ENCODE peak calls at places on chromosomes 11 and 22, in seven cellular contexts. U is IMR-90, S is trophoblast cell, E is mesendoderm, M is H9, R is mesenchymal stem cell, C is neuronal stem cell. G is an unnamed sample.
A peak's percentile ranks its signal among the peaks of the same experiment; 100 is the strongest.

GRCh38 chr11:107623183-107623582 is 32.2 kb downstream of the ELMOD1 start:
- DNase-seq in C (no peak), U (no peak), S (no peak), M (no peak), E (no peak), R (no peak), G (no peak)

GRCh38 chr11:1205121-1205986 is 17.5 kb upstream of the MUC5B start:
- DNase-seq in S (no peak), U (no peak), C (no peak), R (no peak), M (peak; percentile 23), E (no peak), G (no peak)

GRCh38 chr11:995752-996420 is 40.6 kb downstream of the MUC6 start:
- DNase-seq in S (no peak), C (peak; percentile 48), U (no peak), R (peak; percentile 9), M (no peak), E (no peak), G (no peak)

GRCh38 chr22:23079814-23080521 is 9.6 kb downstream of the GNAZ start:
- DNase-seq in C (no peak), S (no peak), R (no peak), M (no peak), U (no peak), E (no peak), G (no peak)

GRCh38 chr11:119374632-119375394 is 6.7 kb downstream of the USP2 start:
- DNase-seq in C (no peak), M (peak; percentile 26), R (no peak), S (no peak), E (peak; percentile 48), U (no peak), G (peak; percentile 43)

GRCh38 chr11:6855971-6856542 is 6.8 kb upstream of the OR10A2 start:
- DNase-seq in S (no peak), C (peak; percentile 59), E (peak; percentile 13), R (no peak), U (peak; percentile 67), M (no peak), G (no peak)

GRCh38 chr22:23137905-23138520 is 3.8 kb downstream of the RSPH14 start:
- DNase-seq in U (no peak), R (no peak), C (no peak), M (no peak), E (peak; percentile 54), S (no peak), G (no peak)

GRCh38 chr22:37256075-37256726 is 12.1 kb upstream of the RAC2 start:
- DNase-seq in U (no peak), S (no peak), E (no peak), R (no peak), C (no peak), M (peak; percentile 24), G (no peak)

GRCh38 chr22:20671409-20672081 is 102.4 kb upstream of the SERPIND1 start:
- DNase-seq in M (no peak), R (no peak), E (no peak), S (no peak), C (no peak), U (no peak), G (peak; percentile 16)

GRCh38 chr22:20674998-20675397 is 98.9 kb upstream of the SERPIND1 start:
- DNase-seq in R (no peak), C (no peak), U (no peak), E (no peak), S (no peak), M (no peak), G (no peak)

GRCh38 chr22:20672732-20673131 is 101.2 kb upstream of the SERPIND1 start:
- DNase-seq in E (no peak), S (no peak), U (no peak), C (no peak), M (no peak), R (no peak), G (no peak)

GRCh38 chr22:20673341-20674195 is 100.3 kb upstream of the SERPIND1 start:
- DNase-seq in S (no peak), R (no peak), C (no peak), M (no peak), E (no peak), U (no peak), G (no peak)

GRCh38 chr22:20672082-20672424 is 101.9 kb upstream of the SERPIND1 start:
- DNase-seq in M (no peak), S (no peak), U (no peak), C (no peak), R (no peak), E (no peak), G (no peak)
- H2BK5ac ChIP-seq in M (no peak overlapping the region), S (no peak overlapping the region), U (no peak overlapping the region), C (no peak overlapping the region), R (no peak overlapping the region), E (no peak overlapping the region), G (no peak overlapping the region)

GRCh38 chr11:32433249-32434115 is 1.9 kb downstream of the WT1 start:
- DNase-seq in M (no peak), C (no peak), R (no peak), U (no peak), S (no peak), E (no peak), G (peak; percentile 50)

GRCh38 chr11:32432565-32433248 is 2.6 kb downstream of the WT1 start:
- DNase-seq in S (peak; percentile 13), U (no peak), E (no peak), C (no peak), M (no peak), R (no peak), G (no peak)

GRCh38 chr11:32434387-32435151 is 770 bp downstream of the WT1 start:
- DNase-seq in E (peak; percentile 79), M (peak; percentile 67), U (no peak), C (no peak), R (no peak), S (peak; percentile 52), G (no peak)

GRCh38 chr11:32435152-32435480 is 223 bp downstream of the WT1 start:
- DNase-seq in M (no peak), S (peak; percentile 14), U (no peak), E (no peak), C (no peak), R (no peak), G (no peak)

DNA sequence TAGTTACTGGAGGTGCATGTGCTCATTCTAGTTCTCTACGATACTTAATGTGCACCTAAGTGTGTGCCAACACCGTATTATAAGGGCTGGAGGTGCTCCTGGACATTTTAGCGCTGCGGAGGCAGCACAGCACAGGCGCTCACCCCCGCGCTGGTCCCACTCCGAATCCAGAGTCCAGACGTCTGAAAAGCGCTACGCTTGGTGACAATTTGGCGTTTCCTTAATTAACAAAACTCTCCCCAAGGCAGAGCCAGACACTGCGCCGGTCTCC is 1.3 kb downstream of the WT1 start:
- DNase-seq in C (no peak), M (no peak), U (no peak), E (no peak), R (no peak), S (no peak), G (no peak)
- H2BK5ac ChIP-seq in C (no peak overlapping the region), M (no peak overlapping the region), U (no peak overlapping the region), E (no peak overlapping the region), R (no peak overlapping the region), S (no peak overlapping the region), G (no peak overlapping the region)

GRCh38 chr22:45626198-45626651 is 45.4 kb upstream of the ATXN10 start:
- DNase-seq in S (peak; percentile 79), C (no peak), U (no peak), M (no peak), E (no peak), R (no peak), G (no peak)

GRCh38 chr22:45629469-45630089 is 42.1 kb upstream of the ATXN10 start:
- DNase-seq in S (no peak), C (no peak), E (peak; percentile 80), U (no peak), R (no peak), M (peak; percentile 77), G (no peak)

GRCh38 chr22:45628508-45628907 is 43.1 kb upstream of the ATXN10 start:
- DNase-seq in U (no peak), R (no peak), E (no peak), M (peak; percentile 73), C (no peak), S (no peak), G (no peak)

GRCh38 chr22:45630436-45630835 is 41.2 kb upstream of the ATXN10 start:
- DNase-seq in C (no peak), E (no peak), R (no peak), M (no peak), U (no peak), S (no peak), G (no peak)

DNA sequence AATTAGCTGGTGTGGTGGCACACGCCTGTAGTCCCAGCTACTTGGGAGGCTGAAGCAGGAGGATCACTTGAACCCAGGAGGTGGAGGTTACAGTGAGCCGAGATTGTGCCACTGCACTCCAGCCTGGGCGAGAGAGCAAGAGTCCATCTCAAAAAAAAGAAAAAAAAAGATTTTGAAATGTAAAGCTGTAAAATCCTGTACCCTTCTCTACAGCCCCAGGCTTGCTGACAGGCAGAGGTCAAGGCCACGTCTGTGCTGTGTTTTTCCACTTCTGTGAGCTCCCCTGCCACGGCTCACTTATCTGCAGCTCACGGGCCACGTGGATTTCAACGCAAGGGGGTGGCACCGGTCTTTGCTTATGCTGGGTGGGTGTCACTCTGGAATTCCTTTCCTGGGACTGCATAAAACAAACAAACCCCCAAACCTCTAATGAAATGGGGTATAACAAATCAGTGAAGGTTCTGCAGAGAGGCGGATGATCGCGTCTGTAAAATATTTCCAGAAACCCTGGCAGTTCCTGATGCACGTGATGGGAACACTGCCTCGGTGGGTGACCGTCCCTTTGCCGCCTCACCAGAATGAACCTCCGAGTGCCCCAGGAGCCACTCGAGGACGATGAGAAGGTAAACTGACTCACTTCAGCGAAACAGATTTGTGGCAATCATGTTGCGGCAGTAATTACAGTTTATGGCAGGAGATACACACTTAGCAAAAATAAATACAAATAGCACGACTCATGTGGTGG is 44.0 kb upstream of the ATXN10 start:
- DNase-seq in M (no peak), E (no peak), U (no peak), C (no peak), R (peak; percentile 26), S (no peak), G (no peak)
- H2BK5ac ChIP-seq in M (no peak overlapping the region), E (no peak overlapping the region), U (no peak overlapping the region), C (no peak overlapping the region), R (no peak overlapping the region), S (no peak overlapping the region), G (no peak overlapping the region)

GRCh38 chr11:34134765-34135164 is 29.3 kb downstream of the NAT10 start:
- DNase-seq in S (no peak), R (no peak), M (no peak), E (no peak), C (no peak), U (no peak), G (no peak)

GRCh38 chr11:34139346-34139745 is 33.9 kb downstream of the NAT10 start:
- DNase-seq in U (no peak), C (no peak), R (no peak), E (no peak), S (no peak), M (no peak), G (no peak)

GRCh38 chr11:34140149-34140548 is 34.7 kb downstream of the NAT10 start:
- DNase-seq in C (no peak), E (no peak), S (no peak), M (no peak), R (no peak), U (no peak), G (no peak)

GRCh38 chr11:34135439-34135838 is 30.0 kb downstream of the NAT10 start:
- DNase-seq in M (no peak), C (no peak), E (no peak), S (no peak), U (no peak), R (no peak), G (no peak)

DNA sequence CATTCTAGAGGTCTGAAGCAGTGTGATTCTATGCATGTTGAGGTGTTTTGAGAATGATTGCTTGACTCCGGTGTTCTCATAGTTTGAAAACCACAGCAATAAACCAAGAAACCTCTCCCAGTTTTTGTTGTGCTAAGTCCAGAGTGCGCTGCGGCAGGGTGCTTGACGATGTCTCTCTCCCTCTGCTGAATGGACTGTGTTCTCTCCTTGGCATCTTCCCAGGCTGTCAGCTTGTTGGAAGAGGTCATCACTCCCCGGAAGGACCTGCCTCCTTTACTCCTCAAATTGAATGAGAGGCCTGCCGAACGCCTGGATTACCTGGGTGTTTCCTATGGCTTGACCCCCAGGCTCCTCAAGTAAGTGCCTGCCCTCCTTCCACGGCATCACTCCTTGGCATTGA is 31.0 kb downstream of the NAT10 start:
- DNase-seq in M (no peak), R (no peak), S (no peak), C (no peak), U (no peak), E (no peak), G (no peak)
- H2BK5ac ChIP-seq in M (no peak overlapping the region), R (no peak overlapping the region), S (no peak overlapping the region), C (no peak overlapping the region), U (no peak overlapping the region), E (no peak overlapping the region), G (no peak overlapping the region)